ENCODE peak calls at places on chromosomes 4 and X, in eight cellular contexts. One of them, this sample, is unnamed.

GRCh38 chr4:182533948-182534347 is 290.7 kb downstream of the TENM3 start:
- DNase-seq in WTC11: no peak
- DNase-seq in fibroblast of lung: peak
- DNase-seq in nephron progenitor cell: no peak
- DNase-seq in HFFc6: peak
- DNase-seq in neural crest cell: no peak
- DNase-seq in astrocyte of the cerebellum: no peak
- DNase-seq in choroid plexus epithelial cell: peak
- DNase-seq in this sample: no peak

GRCh38 chrX:42536286-42536685 is 241.7 kb downstream of the PPP1R2C start:
- DNase-seq in astrocyte of the cerebellum: no peak
- DNase-seq in WTC11: no peak
- DNase-seq in neural crest cell: no peak
- DNase-seq in HFFc6: no peak
- DNase-seq in nephron progenitor cell: no peak
- DNase-seq in choroid plexus epithelial cell: no peak
- DNase-seq in fibroblast of lung: no peak
- DNase-seq in this sample: no peak

GRCh38 chrX:24306430-24306829 is 7.4 kb downstream of the SUPT20HL2 start:
- DNase-seq in nephron progenitor cell: no peak
- DNase-seq in HFFc6: no peak
- DNase-seq in fibroblast of lung: no peak
- DNase-seq in WTC11: no peak
- DNase-seq in choroid plexus epithelial cell: no peak
- DNase-seq in astrocyte of the cerebellum: no peak
- DNase-seq in neural crest cell: peak
- DNase-seq in this sample: no peak

GRCh38 chr4:16198271-16198670 is 28.0 kb downstream of the TAPT1 start:
- DNase-seq in astrocyte of the cerebellum: no peak
- DNase-seq in nephron progenitor cell: no peak
- DNase-seq in choroid plexus epithelial cell: no peak
- DNase-seq in fibroblast of lung: no peak
- DNase-seq in neural crest cell: no peak
- DNase-seq in WTC11: no peak
- DNase-seq in HFFc6: no peak
- DNase-seq in this sample: no peak

GRCh38 chr4:3111461-3111860 is 37.0 kb downstream of the HTT start:
- DNase-seq in astrocyte of the cerebellum: no peak
- DNase-seq in neural crest cell: no peak
- DNase-seq in fibroblast of lung: peak
- DNase-seq in WTC11: no peak
- DNase-seq in HFFc6: peak
- DNase-seq in nephron progenitor cell: no peak
- DNase-seq in choroid plexus epithelial cell: peak
- DNase-seq in this sample: peak

GRCh38 chr4:16721618-16722291 is 176.7 kb downstream of the LDB2 start:
- DNase-seq in neural crest cell: no peak
- DNase-seq in astrocyte of the cerebellum: peak
- DNase-seq in choroid plexus epithelial cell: peak
- DNase-seq in HFFc6: peak
- DNase-seq in fibroblast of lung: peak
- DNase-seq in nephron progenitor cell: no peak
- DNase-seq in WTC11: no peak
- DNase-seq in this sample: no peak

GRCh38 chr4:168421671-168422070 is 58.6 kb downstream of the DDX60L start:
- DNase-seq in HFFc6: peak
- DNase-seq in nephron progenitor cell: no peak
- DNase-seq in choroid plexus epithelial cell: peak
- DNase-seq in astrocyte of the cerebellum: no peak
- DNase-seq in WTC11: no peak
- DNase-seq in neural crest cell: no peak
- DNase-seq in fibroblast of lung: peak
- DNase-seq in this sample: peak

GRCh38 chr4:183408791-183409190 is 35.6 kb upstream of the CDKN2AIP start:
- DNase-seq in choroid plexus epithelial cell: no peak
- DNase-seq in astrocyte of the cerebellum: no peak
- DNase-seq in neural crest cell: no peak
- DNase-seq in HFFc6: no peak
- DNase-seq in fibroblast of lung: no peak
- DNase-seq in nephron progenitor cell: no peak
- DNase-seq in WTC11: no peak
- DNase-seq in this sample: no peak

GRCh38 chr4:188175288-188175687 is 36.0 kb downstream of the TRIML1 start:
- DNase-seq in astrocyte of the cerebellum: no peak
- DNase-seq in nephron progenitor cell: no peak
- DNase-seq in fibroblast of lung: no peak
- DNase-seq in neural crest cell: no peak
- DNase-seq in choroid plexus epithelial cell: no peak
- DNase-seq in HFFc6: no peak
- DNase-seq in WTC11: no peak
- DNase-seq in this sample: no peak

GRCh38 chrX:10156199-10157031 is at the start of gene CLCN4:
- DNase-seq in neural crest cell: peak
- DNase-seq in HFFc6: no peak
- DNase-seq in choroid plexus epithelial cell: peak
- DNase-seq in nephron progenitor cell: peak
- DNase-seq in WTC11: peak
- DNase-seq in astrocyte of the cerebellum: peak
- DNase-seq in fibroblast of lung: peak
- DNase-seq in this sample: peak

GRCh38 chr4:12403175-12403574 is 974.5 kb upstream of the HS3ST1 start:
- DNase-seq in WTC11: no peak
- DNase-seq in HFFc6: no peak
- DNase-seq in neural crest cell: no peak
- DNase-seq in choroid plexus epithelial cell: no peak
- DNase-seq in nephron progenitor cell: no peak
- DNase-seq in fibroblast of lung: no peak
- DNase-seq in astrocyte of the cerebellum: no peak
- DNase-seq in this sample: no peak

GRCh38 chr4:155799794-155800123 is 40.9 kb downstream of the GUCY1B1 start:
- DNase-seq in astrocyte of the cerebellum: no peak
- DNase-seq in choroid plexus epithelial cell: no peak
- DNase-seq in WTC11: no peak
- DNase-seq in neural crest cell: no peak
- DNase-seq in HFFc6: no peak
- DNase-seq in fibroblast of lung: no peak
- DNase-seq in nephron progenitor cell: no peak
- DNase-seq in this sample: no peak

GRCh38 chr4:102614801-102615200 is 113.6 kb downstream of the NFKB1 start:
- DNase-seq in fibroblast of lung: no peak
- DNase-seq in nephron progenitor cell: no peak
- DNase-seq in HFFc6: no peak
- DNase-seq in astrocyte of the cerebellum: no peak
- DNase-seq in choroid plexus epithelial cell: no peak
- DNase-seq in neural crest cell: no peak
- DNase-seq in WTC11: no peak
- DNase-seq in this sample: no peak

GRCh38 chrX:115183980-115184379 is 5.2 kb upstream of the RBMXL3 start:
- DNase-seq in neural crest cell: no peak
- DNase-seq in choroid plexus epithelial cell: peak
- DNase-seq in WTC11: no peak
- DNase-seq in nephron progenitor cell: no peak
- DNase-seq in astrocyte of the cerebellum: no peak
- DNase-seq in fibroblast of lung: peak
- DNase-seq in HFFc6: peak
- DNase-seq in this sample: no peak

GRCh38 chr4:174672276-174672675 is 150.0 kb upstream of the HPGD start:
- DNase-seq in choroid plexus epithelial cell: peak
- DNase-seq in neural crest cell: no peak
- DNase-seq in astrocyte of the cerebellum: no peak
- DNase-seq in nephron progenitor cell: no peak
- DNase-seq in HFFc6: no peak
- DNase-seq in WTC11: no peak
- DNase-seq in fibroblast of lung: peak
- DNase-seq in this sample: no peak

GRCh38 chr4:41022116-41022515 is 192.2 kb downstream of the APBB2 start:
- DNase-seq in fibroblast of lung: no peak
- DNase-seq in neural crest cell: no peak
- DNase-seq in astrocyte of the cerebellum: no peak
- DNase-seq in HFFc6: peak
- DNase-seq in choroid plexus epithelial cell: no peak
- DNase-seq in nephron progenitor cell: no peak
- DNase-seq in WTC11: no peak
- DNase-seq in this sample: no peak

GRCh38 chr4:152462047-152462446 is 73.8 kb downstream of the FBXW7 start:
- DNase-seq in neural crest cell: no peak
- DNase-seq in nephron progenitor cell: no peak
- DNase-seq in HFFc6: no peak
- DNase-seq in astrocyte of the cerebellum: no peak
- DNase-seq in choroid plexus epithelial cell: no peak
- DNase-seq in fibroblast of lung: no peak
- DNase-seq in WTC11: no peak
- DNase-seq in this sample: no peak

GRCh38 chr4:174156239-174156826 is 127.1 kb downstream of the FBXO8 start:
- DNase-seq in fibroblast of lung: peak
- DNase-seq in astrocyte of the cerebellum: peak
- DNase-seq in neural crest cell: no peak
- DNase-seq in choroid plexus epithelial cell: peak
- DNase-seq in HFFc6: peak
- DNase-seq in nephron progenitor cell: no peak
- DNase-seq in WTC11: no peak
- DNase-seq in this sample: no peak

DNA sequence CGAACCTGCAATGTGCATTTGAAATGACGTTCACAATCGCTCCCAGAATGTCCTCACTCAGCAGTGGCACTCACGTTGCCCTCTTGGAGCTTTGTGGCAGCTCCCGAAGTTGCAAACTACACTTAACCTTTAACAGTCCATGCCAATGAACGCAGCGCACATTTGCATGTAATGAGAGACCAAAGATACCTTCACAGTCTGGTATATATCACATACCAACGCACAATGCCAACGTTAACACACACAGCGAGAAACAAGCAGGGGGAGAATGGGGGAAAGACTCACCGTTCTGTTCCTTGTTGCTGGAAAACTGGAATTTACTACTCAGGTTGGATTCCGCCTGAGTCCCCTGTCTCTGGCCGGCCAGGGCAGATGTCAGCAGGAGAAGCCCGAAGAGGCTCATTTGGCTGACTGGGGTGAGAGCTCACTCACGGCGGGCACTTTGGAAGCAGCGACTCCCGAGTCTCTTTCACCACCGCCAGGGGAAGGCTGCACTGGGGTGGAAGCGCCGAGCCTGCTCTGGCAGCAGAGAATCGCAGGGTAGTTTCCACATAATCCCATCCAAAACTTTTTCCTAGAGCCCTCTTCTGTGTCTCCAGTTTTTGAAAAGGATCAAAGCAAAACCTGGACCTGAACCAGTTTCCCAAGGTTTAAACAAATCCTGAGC is 965 bp downstream of the PDGFC start:
- DNase-seq in neural crest cell: peak
- DNase-seq in choroid plexus epithelial cell: peak
- DNase-seq in HFFc6: peak
- DNase-seq in WTC11: peak
- DNase-seq in nephron progenitor cell: peak
- DNase-seq in astrocyte of the cerebellum: no peak
- DNase-seq in fibroblast of lung: peak
- DNase-seq in this sample: peak
- TF ChIP-seq CTCF in neural crest cell: peak
- TF ChIP-seq CTCF in choroid plexus epithelial cell: peak
- TF ChIP-seq CTCF in HFFc6: peak
- TF ChIP-seq CTCF in WTC11: no peak
- TF ChIP-seq CTCF in nephron progenitor cell: peak
- TF ChIP-seq CTCF in astrocyte of the cerebellum: peak
- TF ChIP-seq CTCF in fibroblast of lung: peak
- TF ChIP-seq CTCF in this sample: no peak

GRCh38 chrX:120697053-120697452 is 67.2 kb upstream of the C1GALT1C1 start:
- DNase-seq in nephron progenitor cell: no peak
- DNase-seq in fibroblast of lung: no peak
- DNase-seq in neural crest cell: no peak
- DNase-seq in WTC11: no peak
- DNase-seq in HFFc6: no peak
- DNase-seq in choroid plexus epithelial cell: no peak
- DNase-seq in astrocyte of the cerebellum: no peak
- DNase-seq in this sample: no peak
- TF ChIP-seq CTCF in nephron progenitor cell: no peak
- TF ChIP-seq CTCF in fibroblast of lung: no peak
- TF ChIP-seq CTCF in neural crest cell: no peak
- TF ChIP-seq CTCF in WTC11: no peak
- TF ChIP-seq CTCF in HFFc6: no peak
- TF ChIP-seq CTCF in choroid plexus epithelial cell: no peak
- TF ChIP-seq CTCF in astrocyte of the cerebellum: no peak
- TF ChIP-seq CTCF in this sample: no peak

DNA sequence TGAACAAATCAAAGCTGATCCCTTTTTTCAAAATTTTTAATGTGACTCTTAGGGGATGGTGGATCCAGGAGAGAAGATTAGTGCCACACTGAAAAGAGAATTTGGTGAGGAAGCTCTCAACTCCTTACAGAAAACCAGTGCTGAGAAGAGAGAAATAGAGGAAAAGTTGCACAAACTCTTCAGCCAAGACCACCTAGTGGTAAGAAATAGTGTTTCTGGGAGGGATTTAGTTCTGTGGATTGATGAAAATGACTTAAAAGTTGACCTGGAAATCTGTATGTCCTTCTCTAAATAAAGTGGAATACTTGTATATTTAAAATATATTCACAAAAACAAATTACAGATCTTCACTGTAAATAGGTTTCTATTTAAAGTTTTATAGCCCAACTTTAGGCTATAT is 29.2 kb downstream of the NUDT9 start:
- DNase-seq in fibroblast of lung: no peak
- DNase-seq in HFFc6: no peak
- DNase-seq in neural crest cell: no peak
- DNase-seq in astrocyte of the cerebellum: no peak
- DNase-seq in choroid plexus epithelial cell: no peak
- DNase-seq in WTC11: no peak
- DNase-seq in nephron progenitor cell: no peak
- DNase-seq in this sample: no peak
- TF ChIP-seq CTCF in fibroblast of lung: no peak
- TF ChIP-seq CTCF in HFFc6: peak
- TF ChIP-seq CTCF in neural crest cell: peak
- TF ChIP-seq CTCF in astrocyte of the cerebellum: no peak
- TF ChIP-seq CTCF in choroid plexus epithelial cell: peak
- TF ChIP-seq CTCF in WTC11: no peak
- TF ChIP-seq CTCF in nephron progenitor cell: no peak
- TF ChIP-seq CTCF in this sample: no peak

GRCh38 chr4:161256172-161256571 is 907.6 kb downstream of the FSTL5 start:
- DNase-seq in neural crest cell: no peak
- DNase-seq in choroid plexus epithelial cell: no peak
- DNase-seq in WTC11: peak
- DNase-seq in HFFc6: no peak
- DNase-seq in nephron progenitor cell: no peak
- DNase-seq in fibroblast of lung: peak
- DNase-seq in astrocyte of the cerebellum: no peak
- DNase-seq in this sample: no peak

GRCh38 chr4:161254375-161254774 is 909.4 kb downstream of the FSTL5 start:
- DNase-seq in WTC11: no peak
- DNase-seq in nephron progenitor cell: no peak
- DNase-seq in astrocyte of the cerebellum: no peak
- DNase-seq in fibroblast of lung: no peak
- DNase-seq in choroid plexus epithelial cell: no peak
- DNase-seq in HFFc6: no peak
- DNase-seq in neural crest cell: no peak
- DNase-seq in this sample: no peak

GRCh38 chr4:161252520-161253141 is 911.2 kb downstream of the FSTL5 start:
- DNase-seq in WTC11: no peak
- DNase-seq in neural crest cell: no peak
- DNase-seq in nephron progenitor cell: no peak
- DNase-seq in choroid plexus epithelial cell: peak
- DNase-seq in astrocyte of the cerebellum: no peak
- DNase-seq in fibroblast of lung: peak
- DNase-seq in HFFc6: no peak
- DNase-seq in this sample: no peak

GRCh38 chr4:161260819-161261218 is 903.0 kb downstream of the FSTL5 start:
- DNase-seq in WTC11: no peak
- DNase-seq in choroid plexus epithelial cell: no peak
- DNase-seq in nephron progenitor cell: no peak
- DNase-seq in fibroblast of lung: no peak
- DNase-seq in astrocyte of the cerebellum: no peak
- DNase-seq in neural crest cell: no peak
- DNase-seq in HFFc6: no peak
- DNase-seq in this sample: no peak

GRCh38 chr4:161256716-161257115 is 907.1 kb downstream of the FSTL5 start:
- DNase-seq in nephron progenitor cell: no peak
- DNase-seq in fibroblast of lung: no peak
- DNase-seq in astrocyte of the cerebellum: no peak
- DNase-seq in HFFc6: no peak
- DNase-seq in neural crest cell: no peak
- DNase-seq in WTC11: no peak
- DNase-seq in choroid plexus epithelial cell: peak
- DNase-seq in this sample: no peak
- TF ChIP-seq CTCF in nephron progenitor cell: no peak
- TF ChIP-seq CTCF in fibroblast of lung: peak
- TF ChIP-seq CTCF in astrocyte of the cerebellum: peak
- TF ChIP-seq CTCF in HFFc6: no peak
- TF ChIP-seq CTCF in neural crest cell: peak
- TF ChIP-seq CTCF in WTC11: no peak
- TF ChIP-seq CTCF in choroid plexus epithelial cell: peak
- TF ChIP-seq CTCF in this sample: peak

This sample was measured in endothelial cell.